ENCODE peak calls at places on chromosomes 2 and 18, in six cellular contexts. W, H, Z, U, O and V are unnamed samples.

GRCh38 chr2:236541008-236541562 is 28.5 kb upstream of the ACKR3 start:
- DNase-seq in U (no peak), O (no peak), H (no peak), Z (no peak), W (no peak), V (no peak)

GRCh38 chr2:50879457-50879856 is 152.5 kb downstream of the NRXN1 start:
- DNase-seq in W (no peak), H (no peak), Z (no peak), O (no peak), U (no peak), V (no peak)

GRCh38 chr2:74849228-74849892 is 15.4 kb downstream of the HK2 start:
- DNase-seq in O (no peak), U (peak; percentile 85), Z (peak; percentile 38), W (no peak), H (no peak), V (peak; percentile 67)

GRCh38 chr18:9283789-9284188 is 50.8 kb upstream of the TWSG1 start:
- DNase-seq in Z (no peak), O (no peak), U (no peak), H (no peak), W (no peak), V (no peak)

GRCh38 chr18:76463358-76463757 is 31.7 kb downstream of the ZNF516 start:
- DNase-seq in O (no peak), U (no peak), H (no peak), W (no peak), Z (no peak), V (no peak)

GRCh38 chr2:234879671-234880455 is 72.0 kb upstream of the SH3BP4 start:
- DNase-seq in O (no peak), W (no peak), U (no peak), Z (no peak), H (no peak), V (no peak)

GRCh38 chr2:29123584-29124349 is 8.6 kb downstream of the CLIP4 start:
- DNase-seq in Z (no peak), U (no peak), H (no peak), W (peak; percentile 32), O (no peak), V (no peak)

GRCh38 chr2:20592106-20593071 is 58.5 kb downstream of the HS1BP3 start:
- DNase-seq in U (no peak), H (no peak), O (peak; percentile 37), W (no peak), Z (no peak), V (peak; percentile 51)

GRCh38 chr2:201126308-201127127 is 10.6 kb downstream of the CFLAR start:
- DNase-seq in U (no peak), Z (no peak), W (no peak), O (no peak), H (no peak), V (no peak)

GRCh38 chr2:120661551-120661950 is 74.1 kb upstream of the GLI2 start:
- DNase-seq in U (no peak), Z (peak; percentile 42), H (no peak), O (no peak), W (no peak), V (no peak)

GRCh38 chr2:11618708-11619062 is 51.3 kb downstream of the NTSR2 start:
- DNase-seq in U (no peak), W (no peak), O (no peak), H (no peak), Z (no peak), V (peak; percentile 75)

GRCh38 chr18:36446059-36446458 is 148.5 kb downstream of the FHOD3 start:
- DNase-seq in H (no peak), W (no peak), Z (no peak), U (no peak), O (no peak), V (no peak)

GRCh38 chr2:237205111-237205541 is 119.4 kb downstream of the COPS8 start:
- DNase-seq in U (no peak), H (no peak), O (no peak), W (no peak), Z (no peak), V (no peak)

GRCh38 chr2:3602553-3603339 is 7.8 kb downstream of the COLEC11 start:
- DNase-seq in Z (no peak), U (no peak), O (no peak), W (no peak), H (no peak), V (peak; percentile 15)